ENCODE peak calls at places on chromosomes 13 and 19, in nine cellular contexts. G, W, P, O, Y, E, X, B and U are unnamed samples.

GRCh38 chr13:62747629-62748028 is 1332.0 kb upstream of the PCDH20 start:
- DNase-seq in G (no peak), W (no peak), P (no peak), O (no peak), Y (no peak), E (no peak), X (no peak), B (peak; percentile 3), U (no peak)

GRCh38 chr13:112350300-112350699 is 25.9 kb upstream of the SPACA7 start:
- DNase-seq in G (no peak), W (no peak), P (no peak), O (no peak), Y (no peak), E (no peak), X (no peak), B (no peak), U (no peak)

GRCh38 chr19:11408591-11408990 is 10.5 kb downstream of the RGL3 start:
- DNase-seq in G (no peak), W (no peak), P (no peak), O (no peak), Y (no peak), E (no peak), X (no peak), B (no peak), U (no peak)

GRCh38 chr19:35784401-35785086 is 9.2 kb downstream of the ARHGAP33 start:
- DNase-seq in G (no peak), W (no peak), P (no peak), O (no peak), Y (no peak), E (no peak), X (no peak), B (no peak), U (no peak)

GRCh38 chr13:95535243-95535642 is 17.3 kb upstream of the CLDN10 start:
- DNase-seq in G (peak; percentile 94), W (no peak), P (no peak), O (no peak), Y (no peak), E (no peak), X (no peak), B (no peak), U (no peak)

GRCh38 chr19:5687360-5688198 is 2.5 kb upstream of the RPL36 start:
- DNase-seq in G (no peak), W (no peak), P (no peak), O (no peak), Y (no peak), E (no peak), X (no peak), B (no peak), U (no peak)

GRCh38 chr13:31161583-31162150 is at the start of gene HSPH1:
- DNase-seq in G (peak; percentile 99), W (peak; percentile 99), P (peak; percentile 97), O (peak; percentile 97), Y (peak; percentile 76), E (peak; percentile 99), X (peak; percentile 97), B (peak; percentile 85), U (peak; percentile 98)

GRCh38 chr19:4369109-4369887 is 25.9 kb downstream of the MPND start:
- DNase-seq in G (peak; percentile 58), W (no peak), P (peak; percentile 24), O (no peak), Y (no peak), E (no peak), X (no peak), B (no peak), U (no peak)